ENCODE peak calls at places on chromosomes 1 and 21, in six cellular contexts. One of them, this sample, is unnamed.

GRCh38 chr1:27593341-27594326 is 10.3 kb downstream of the AHDC1 start:
- DNase-seq in right atrium auricular region: no peak
- DNase-seq in left ventricle myocardium inferior: no peak
- DNase-seq in cardiac muscle cell: no peak
- DNase-seq in SK-N-SH: no peak
- DNase-seq in Peyer's patch: no peak
- DNase-seq in this sample: no peak

GRCh38 chr1:54347955-54348699 is 58.1 kb downstream of the SSBP3 start:
- DNase-seq in right atrium auricular region: no peak
- DNase-seq in left ventricle myocardium inferior: no peak
- DNase-seq in cardiac muscle cell: no peak
- DNase-seq in SK-N-SH: no peak
- DNase-seq in Peyer's patch: peak; percentile 83
- DNase-seq in this sample: no peak

GRCh38 chr1:22184892-22185612 is 42.2 kb upstream of the WNT4 start:
- DNase-seq in right atrium auricular region: no peak
- DNase-seq in left ventricle myocardium inferior: no peak
- DNase-seq in cardiac muscle cell: peak; percentile 58
- DNase-seq in SK-N-SH: peak; percentile 40
- DNase-seq in Peyer's patch: no peak
- DNase-seq in this sample: no peak

GRCh38 chr1:151472852-151473731 is 13.8 kb upstream of the POGZ start:
- DNase-seq in right atrium auricular region: peak; percentile 64
- DNase-seq in left ventricle myocardium inferior: peak; percentile 41
- DNase-seq in cardiac muscle cell: peak; percentile 88
- DNase-seq in SK-N-SH: peak; percentile 82
- DNase-seq in Peyer's patch: peak; percentile 52
- DNase-seq in this sample: no peak

GRCh38 chr21:42827588-42827987 is 51.8 kb downstream of the WDR4 start:
- DNase-seq in right atrium auricular region: no peak
- DNase-seq in left ventricle myocardium inferior: no peak
- DNase-seq in cardiac muscle cell: no peak
- DNase-seq in SK-N-SH: no peak
- DNase-seq in Peyer's patch: no peak
- DNase-seq in this sample: no peak

GRCh38 chr1:36529762-36530260 is 47.1 kb upstream of the CSF3R start:
- DNase-seq in right atrium auricular region: no peak
- DNase-seq in left ventricle myocardium inferior: no peak
- DNase-seq in cardiac muscle cell: no peak
- DNase-seq in SK-N-SH: peak; percentile 47
- DNase-seq in Peyer's patch: peak; percentile 13
- DNase-seq in this sample: no peak

GRCh38 chr1:62271932-62272728 is 47.1 kb downstream of the KANK4 start:
- DNase-seq in right atrium auricular region: no peak
- DNase-seq in left ventricle myocardium inferior: no peak
- DNase-seq in cardiac muscle cell: no peak
- DNase-seq in SK-N-SH: peak; percentile 67
- DNase-seq in Peyer's patch: peak; percentile 51
- DNase-seq in this sample: no peak

GRCh38 chr1:47618222-47618720 is 180.4 kb downstream of the FOXD2 start:
- DNase-seq in right atrium auricular region: peak; percentile 28
- DNase-seq in left ventricle myocardium inferior: no peak
- DNase-seq in cardiac muscle cell: no peak
- DNase-seq in SK-N-SH: peak; percentile 71
- DNase-seq in Peyer's patch: no peak
- DNase-seq in this sample: no peak

GRCh38 chr1:246435421-246436041 is 71.5 kb downstream of the SMYD3 start:
- DNase-seq in right atrium auricular region: no peak
- DNase-seq in left ventricle myocardium inferior: no peak
- DNase-seq in cardiac muscle cell: peak; percentile 68
- DNase-seq in SK-N-SH: no peak
- DNase-seq in Peyer's patch: no peak
- DNase-seq in this sample: no peak

GRCh38 chr1:162690672-162691434 is 58.6 kb downstream of the DDR2 start:
- DNase-seq in right atrium auricular region: peak; percentile 84
- DNase-seq in left ventricle myocardium inferior: peak; percentile 47
- DNase-seq in cardiac muscle cell: peak; percentile 86
- DNase-seq in SK-N-SH: no peak
- DNase-seq in Peyer's patch: peak; percentile 54
- DNase-seq in this sample: peak; percentile 87

GRCh38 chr21:44418876-44419230 is 36.5 kb upstream of the LRRC3 start:
- DNase-seq in right atrium auricular region: no peak
- DNase-seq in left ventricle myocardium inferior: peak; percentile 4
- DNase-seq in cardiac muscle cell: no peak
- DNase-seq in SK-N-SH: no peak
- DNase-seq in Peyer's patch: peak; percentile 18
- DNase-seq in this sample: no peak

GRCh38 chr1:45908613-45909140 is 105.3 kb downstream of the MAST2 start:
- DNase-seq in right atrium auricular region: no peak
- DNase-seq in left ventricle myocardium inferior: no peak
- DNase-seq in cardiac muscle cell: no peak
- DNase-seq in SK-N-SH: no peak
- DNase-seq in Peyer's patch: no peak
- DNase-seq in this sample: no peak

GRCh38 chr1:99548924-99549605 is 96.8 kb upstream of the PALMD start:
- DNase-seq in right atrium auricular region: no peak
- DNase-seq in left ventricle myocardium inferior: peak; percentile 17
- DNase-seq in cardiac muscle cell: peak; percentile 76
- DNase-seq in SK-N-SH: peak; percentile 7
- DNase-seq in Peyer's patch: no peak
- DNase-seq in this sample: no peak

GRCh38 chr1:23913212-23913880 is at the start of gene CNR2:
- DNase-seq in right atrium auricular region: no peak
- DNase-seq in left ventricle myocardium inferior: no peak
- DNase-seq in cardiac muscle cell: no peak
- DNase-seq in SK-N-SH: no peak
- DNase-seq in Peyer's patch: peak; percentile 86
- DNase-seq in this sample: no peak

GRCh38 chr21:44846485-44847260 is 26.8 kb downstream of the PTTG1IP start:
- DNase-seq in right atrium auricular region: peak; percentile 91
- DNase-seq in left ventricle myocardium inferior: peak; percentile 45
- DNase-seq in cardiac muscle cell: peak; percentile 61
- DNase-seq in SK-N-SH: peak; percentile 48
- DNase-seq in Peyer's patch: peak; percentile 85
- DNase-seq in this sample: peak; percentile 33

GRCh38 chr1:36124404-36125128 is 456 bp downstream of the COL8A2 start:
- DNase-seq in right atrium auricular region: no peak
- DNase-seq in left ventricle myocardium inferior: no peak
- DNase-seq in cardiac muscle cell: no peak
- DNase-seq in SK-N-SH: peak; percentile 33
- DNase-seq in Peyer's patch: no peak
- DNase-seq in this sample: no peak

GRCh38 chr21:30408782-30409494 is 13.1 kb downstream of the KRTAP13-1 start:
- DNase-seq in right atrium auricular region: no peak
- DNase-seq in left ventricle myocardium inferior: no peak
- DNase-seq in cardiac muscle cell: peak; percentile 72
- DNase-seq in SK-N-SH: peak; percentile 49
- DNase-seq in Peyer's patch: peak; percentile 52
- DNase-seq in this sample: peak; percentile 23

GRCh38 chr21:43354016-43354420 is 72.9 kb downstream of the SIK1 start:
- DNase-seq in right atrium auricular region: no peak
- DNase-seq in left ventricle myocardium inferior: no peak
- DNase-seq in cardiac muscle cell: no peak
- DNase-seq in SK-N-SH: no peak
- DNase-seq in Peyer's patch: no peak
- DNase-seq in this sample: no peak

GRCh38 chr1:97332716-97333115 is 588.1 kb downstream of the DPYD start:
- DNase-seq in right atrium auricular region: no peak
- DNase-seq in left ventricle myocardium inferior: no peak
- DNase-seq in cardiac muscle cell: peak; percentile 53
- DNase-seq in SK-N-SH: no peak
- DNase-seq in Peyer's patch: no peak
- DNase-seq in this sample: no peak

GRCh38 chr21:40901690-40902089 is 54.7 kb upstream of the DSCAM start:
- DNase-seq in right atrium auricular region: no peak
- DNase-seq in left ventricle myocardium inferior: peak; percentile 54
- DNase-seq in cardiac muscle cell: no peak
- DNase-seq in SK-N-SH: no peak
- DNase-seq in Peyer's patch: no peak
- DNase-seq in this sample: no peak

GRCh38 chr1:218942421-218942820 is 231.3 kb upstream of the LYPLAL1 start:
- DNase-seq in right atrium auricular region: no peak
- DNase-seq in left ventricle myocardium inferior: peak; percentile 16
- DNase-seq in cardiac muscle cell: no peak
- DNase-seq in SK-N-SH: no peak
- DNase-seq in Peyer's patch: no peak
- DNase-seq in this sample: no peak
- H3K27ac ChIP-seq in right atrium auricular region: no peak overlapping the region
- H3K27ac ChIP-seq in left ventricle myocardium inferior: peak overlapping the region; percentile 64
- H3K27ac ChIP-seq in cardiac muscle cell: no peak overlapping the region
- H3K27ac ChIP-seq in SK-N-SH: no peak overlapping the region
- H3K27ac ChIP-seq in Peyer's patch: no peak overlapping the region
- H3K27ac ChIP-seq in this sample: no peak overlapping the region

GRCh38 chr1:55468438-55468837 is 253.3 kb upstream of the USP24 start:
- DNase-seq in right atrium auricular region: no peak
- DNase-seq in left ventricle myocardium inferior: no peak
- DNase-seq in cardiac muscle cell: no peak
- DNase-seq in SK-N-SH: peak; percentile 31
- DNase-seq in Peyer's patch: no peak
- DNase-seq in this sample: no peak

GRCh38 chr1:55464550-55464949 is 249.4 kb upstream of the USP24 start:
- DNase-seq in right atrium auricular region: no peak
- DNase-seq in left ventricle myocardium inferior: no peak
- DNase-seq in cardiac muscle cell: no peak
- DNase-seq in SK-N-SH: no peak
- DNase-seq in Peyer's patch: no peak
- DNase-seq in this sample: no peak

GRCh38 chr1:55463814-55464445 is 248.8 kb upstream of the USP24 start:
- DNase-seq in right atrium auricular region: no peak
- DNase-seq in left ventricle myocardium inferior: no peak
- DNase-seq in cardiac muscle cell: no peak
- DNase-seq in SK-N-SH: no peak
- DNase-seq in Peyer's patch: no peak
- DNase-seq in this sample: no peak

GRCh38 chr1:55466343-55466742 is 251.2 kb upstream of the USP24 start:
- DNase-seq in right atrium auricular region: no peak
- DNase-seq in left ventricle myocardium inferior: no peak
- DNase-seq in cardiac muscle cell: no peak
- DNase-seq in SK-N-SH: no peak
- DNase-seq in Peyer's patch: no peak
- DNase-seq in this sample: peak; percentile 63

GRCh38 chr1:55466921-55467320 is 251.8 kb upstream of the USP24 start:
- DNase-seq in right atrium auricular region: no peak
- DNase-seq in left ventricle myocardium inferior: no peak
- DNase-seq in cardiac muscle cell: no peak
- DNase-seq in SK-N-SH: no peak
- DNase-seq in Peyer's patch: no peak
- DNase-seq in this sample: no peak
- TF ChIP-seq CTCF in right atrium auricular region: no peak
- TF ChIP-seq CTCF in left ventricle myocardium inferior: no peak
- TF ChIP-seq CTCF in cardiac muscle cell: no peak
- TF ChIP-seq CTCF in SK-N-SH: no peak
- TF ChIP-seq CTCF in Peyer's patch: no peak
- TF ChIP-seq CTCF in this sample: no peak

DNA sequence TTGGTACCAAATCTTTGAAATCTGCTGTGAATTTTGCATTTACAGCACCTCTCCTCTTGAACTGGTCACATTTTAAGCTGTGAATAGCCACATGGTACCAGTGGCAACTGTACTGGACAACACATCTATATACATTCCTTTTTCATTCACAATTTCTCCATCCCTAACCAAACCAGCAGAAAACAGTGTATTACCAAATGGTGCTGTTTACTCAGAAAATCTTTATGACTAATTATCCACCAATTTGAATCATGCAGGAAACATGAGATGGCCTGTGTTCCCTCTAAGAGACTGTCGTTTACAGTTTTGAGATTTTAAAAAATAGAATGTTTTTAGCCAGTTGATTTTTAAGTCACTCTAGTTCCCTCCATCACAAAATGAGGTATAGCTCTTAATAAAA is 17.6 kb upstream of the CCT8 start:
- DNase-seq in right atrium auricular region: no peak
- DNase-seq in left ventricle myocardium inferior: no peak
- DNase-seq in cardiac muscle cell: peak; percentile 74
- DNase-seq in SK-N-SH: no peak
- DNase-seq in Peyer's patch: no peak
- DNase-seq in this sample: peak; percentile 83
- H3K27ac ChIP-seq in right atrium auricular region: no peak overlapping the region
- H3K27ac ChIP-seq in left ventricle myocardium inferior: no peak overlapping the region
- H3K27ac ChIP-seq in cardiac muscle cell: no peak overlapping the region
- H3K27ac ChIP-seq in SK-N-SH: no peak overlapping the region
- H3K27ac ChIP-seq in Peyer's patch: no peak overlapping the region
- H3K27ac ChIP-seq in this sample: peak overlapping the region; percentile 69

GRCh38 chr1:116986531-116987255 is 14.9 kb upstream of the CD101 start:
- DNase-seq in right atrium auricular region: no peak
- DNase-seq in left ventricle myocardium inferior: no peak
- DNase-seq in cardiac muscle cell: no peak
- DNase-seq in SK-N-SH: no peak
- DNase-seq in Peyer's patch: no peak
- DNase-seq in this sample: no peak
- TF ChIP-seq CTCF in right atrium auricular region: no peak
- TF ChIP-seq CTCF in left ventricle myocardium inferior: no peak
- TF ChIP-seq CTCF in cardiac muscle cell: no peak
- TF ChIP-seq CTCF in SK-N-SH: no peak
- TF ChIP-seq CTCF in Peyer's patch: no peak
- TF ChIP-seq CTCF in this sample: no peak

GRCh38 chr1:17717595-17717994 is 37.5 kb upstream of the ACTL8 start:
- DNase-seq in right atrium auricular region: no peak
- DNase-seq in left ventricle myocardium inferior: no peak
- DNase-seq in cardiac muscle cell: no peak
- DNase-seq in SK-N-SH: no peak
- DNase-seq in Peyer's patch: no peak
- DNase-seq in this sample: no peak
- H3K27ac ChIP-seq in right atrium auricular region: no peak overlapping the region
- H3K27ac ChIP-seq in left ventricle myocardium inferior: no peak overlapping the region
- H3K27ac ChIP-seq in cardiac muscle cell: no peak overlapping the region
- H3K27ac ChIP-seq in SK-N-SH: no peak overlapping the region
- H3K27ac ChIP-seq in Peyer's patch: no peak overlapping the region
- H3K27ac ChIP-seq in this sample: no peak overlapping the region

DNA sequence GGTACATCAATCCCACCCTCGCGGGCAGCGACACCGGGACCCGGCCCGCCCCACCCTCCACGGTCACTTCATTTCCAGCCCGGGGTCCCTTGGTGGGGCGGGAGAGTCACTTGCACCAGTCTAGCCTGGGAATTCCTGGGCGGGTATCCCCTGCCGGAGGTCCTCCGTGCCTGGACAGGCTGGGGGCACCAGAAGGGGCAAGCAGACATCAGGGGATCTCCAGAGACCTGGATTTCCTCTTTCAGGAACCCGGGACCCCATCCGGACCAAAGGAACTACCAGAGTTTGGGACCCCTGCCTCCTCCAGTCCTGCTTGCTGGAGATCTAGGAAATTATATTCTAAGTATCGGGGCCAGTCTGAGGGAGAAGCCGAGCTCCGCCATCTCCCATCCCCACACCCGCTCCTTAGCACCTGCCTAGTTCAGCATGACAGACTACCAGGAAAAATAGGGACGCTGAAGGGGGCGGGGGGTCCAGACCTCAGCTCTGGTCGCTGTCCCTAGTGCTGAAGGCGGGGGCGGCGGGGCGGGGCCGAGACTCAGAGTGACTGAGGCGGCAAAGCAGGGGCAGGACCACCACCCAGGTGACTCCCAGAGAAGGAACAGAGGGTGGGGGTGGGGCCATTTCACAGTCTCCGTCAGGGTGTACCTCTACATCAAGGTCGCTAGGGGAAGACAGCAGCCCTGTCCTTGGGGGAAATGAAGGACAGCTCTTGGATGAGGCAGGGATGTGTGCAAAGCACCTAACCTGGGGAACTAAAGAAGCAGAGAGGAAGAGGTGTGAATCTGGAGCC is 829 bp downstream of the HCN3 start:
- DNase-seq in right atrium auricular region: no peak
- DNase-seq in left ventricle myocardium inferior: peak; percentile 50
- DNase-seq in cardiac muscle cell: peak; percentile 16
- DNase-seq in SK-N-SH: peak; percentile 80
- DNase-seq in Peyer's patch: peak; percentile 83
- DNase-seq in this sample: peak; percentile 58
- TF ChIP-seq CTCF in right atrium auricular region: no peak
- TF ChIP-seq CTCF in left ventricle myocardium inferior: peak; percentile 23
- TF ChIP-seq CTCF in cardiac muscle cell: peak; percentile 27
- TF ChIP-seq CTCF in SK-N-SH: peak; percentile 38
- TF ChIP-seq CTCF in Peyer's patch: no peak
- TF ChIP-seq CTCF in this sample: peak; percentile 43